ENCODE peak calls at places on chromosomes 2 and 18, in four cellular contexts. Q is LoVo, U is PC-9, H is iPS DF 6.9. Y is an unnamed sample.

GRCh38 chr18:3088444-3088843 is 75.5 kb upstream of the LPIN2 start:
- DNase-seq in H (no peak), U (no peak), Q (no peak), Y (no peak)

GRCh38 chr2:129233751-129234406 is 745.6 kb upstream of the RAB6C start:
- DNase-seq in U (no peak), H (no peak), Q (no peak), Y (no peak)

GRCh38 chr2:68463287-68463877 is 3.7 kb downstream of the FBXO48 start:
- DNase-seq in H (no peak), Q (peak), U (no peak), Y (peak)

GRCh38 chr18:60892855-60893254 is 440.4 kb upstream of the CDH20 start:
- DNase-seq in U (peak), H (no peak), Q (peak), Y (no peak)

GRCh38 chr2:48946444-48947048 is 191.0 kb upstream of the LHCGR start:
- DNase-seq in U (peak), H (peak), Q (peak), Y (peak)

GRCh38 chr2:219269362-219270054 is 9.7 kb upstream of the DNAJB2 start:
- DNase-seq in Q (peak), U (no peak), H (no peak), Y (no peak)

GRCh38 chr2:216775043-216775453 is 79.7 kb upstream of the IGFBP5 start:
- DNase-seq in H (no peak), Q (peak), U (peak), Y (no peak)

GRCh38 chr18:23099621-23100020 is 35.7 kb upstream of the CABLES1 start:
- DNase-seq in U (peak), H (no peak), Q (peak), Y (no peak)

GRCh38 chr2:201276511-201276910 is 16.2 kb downstream of the CASP8 start:
- DNase-seq in H (no peak), Q (no peak), U (no peak), Y (no peak)

GRCh38 chr2:98444436-98445166 is at the start of gene INPP4A:
- DNase-seq in U (peak), H (peak), Q (peak), Y (peak)

GRCh38 chr18:29181151-29181901 is 1004.4 kb upstream of the CDH2 start:
- DNase-seq in U (no peak), Q (no peak), H (no peak), Y (no peak)

GRCh38 chr18:79510731-79511141 is 115.0 kb downstream of the NFATC1 start:
- DNase-seq in U (no peak), Q (no peak), H (no peak), Y (no peak)

GRCh38 chr2:209208211-209208610 is 215.6 kb upstream of the MAP2 start:
- DNase-seq in U (peak), H (no peak), Q (peak), Y (peak)

GRCh38 chr2:28445448-28446258 is 50.2 kb upstream of the PLB1 start:
- DNase-seq in Q (peak), H (no peak), U (peak), Y (no peak)

GRCh38 chr2:70181363-70181956 is 9.4 kb downstream of the C2orf42 start:
- DNase-seq in Q (no peak), U (no peak), H (no peak), Y (no peak)

Y was measured in NT2/D1.